ENCODE peak calls at places on chromosomes 6 and 20, in five cellular contexts. V is A549, E is sigmoid colon, F is ovary, W is tibial nerve. H is an unnamed sample.

GRCh38 chr20:63176448-63177133 is 39.3 kb downstream of the YTHDF1 start:
- DNase-seq in W (no peak), F (no peak), E (no peak), V (peak; percentile 78), H (no peak)

GRCh38 chr6:143696327-143697000 is 18.7 kb downstream of the PHACTR2 start:
- DNase-seq in E (no peak), F (no peak), W (no peak), V (no peak), H (no peak)

GRCh38 chr6:12570461-12571030 is 146.0 kb upstream of the PHACTR1 start:
- DNase-seq in F (no peak), V (no peak), W (no peak), E (no peak), H (no peak)

GRCh38 chr20:17394411-17394810 is 136.8 kb downstream of the BFSP1 start:
- DNase-seq in F (no peak), V (no peak), W (no peak), E (no peak), H (no peak)

GRCh38 chr20:63810730-63811490 is 20.2 kb downstream of the ZBTB46 start:
- DNase-seq in E (no peak), F (peak; percentile 65), V (no peak), W (no peak), H (no peak)

GRCh38 chr20:51434556-51435256 is 107.8 kb downstream of the NFATC2 start:
- DNase-seq in W (no peak), F (no peak), V (peak; percentile 60), E (no peak), H (no peak)

GRCh38 chr6:132369526-132369925 is 31.7 kb downstream of the MOXD1 start:
- DNase-seq in W (no peak), V (no peak), F (no peak), E (no peak), H (no peak)

GRCh38 chr20:2984956-2985661 is 58.3 kb upstream of the GNRH2 start:
- DNase-seq in W (no peak), F (no peak), E (no peak), V (no peak), H (no peak)

GRCh38 chr20:25543068-25543467 is 42.3 kb downstream of the NINL start:
- DNase-seq in F (no peak), V (no peak), E (no peak), W (no peak), H (no peak)

GRCh38 chr20:53652090-53652858 is 58.6 kb upstream of the ZNF217 start:
- DNase-seq in E (no peak), V (peak; percentile 38), W (no peak), F (no peak), H (no peak)

GRCh38 chr20:35708502-35708901 is 9.3 kb downstream of the ROMO1 start:
- DNase-seq in V (no peak), W (no peak), F (no peak), E (no peak), H (no peak)

GRCh38 chr20:46027245-46027853 is 1.7 kb upstream of the SLC12A5 start:
- DNase-seq in E (no peak), W (peak; percentile 66), F (no peak), V (peak; percentile 42), H (no peak)

GRCh38 chr6:160293844-160294243 is 35.2 kb upstream of the SLC22A2 start:
- DNase-seq in F (no peak), E (no peak), V (no peak), W (peak; percentile 8), H (peak; percentile 50)

GRCh38 chr6:73477407-73477806 is 15.9 kb downstream of the MTO1 start:
- DNase-seq in F (no peak), E (no peak), W (no peak), V (no peak), H (no peak)

GRCh38 chr6:17397764-17398194 is 4.4 kb downstream of the CAP2 start:
- DNase-seq in V (peak; percentile 34), E (no peak), F (no peak), W (no peak), H (no peak)

GRCh38 chr6:125248136-125248535 is 53.6 kb downstream of the HDDC2 start:
- DNase-seq in V (no peak), F (no peak), W (no peak), E (no peak), H (no peak)

GRCh38 chr20:46709459-46710148 is at the start of gene SLC2A10:
- DNase-seq in V (no peak), F (peak; percentile 74), W (peak; percentile 51), E (peak; percentile 85), H (peak; percentile 73)

GRCh38 chr6:37903671-37904355 is 84.3 kb downstream of the ZFAND3 start:
- DNase-seq in W (no peak), V (no peak), F (no peak), E (no peak), H (no peak)

GRCh38 chr6:137006056-137006455 is 38.7 kb downstream of the IL20RA start:
- DNase-seq in F (no peak), E (no peak), W (no peak), V (no peak), H (no peak)

GRCh38 chr6:157020398-157021266 is 243.5 kb downstream of the ARID1B start:
- DNase-seq in W (peak; percentile 52), E (no peak), V (peak; percentile 57), F (no peak), H (no peak)

DNA sequence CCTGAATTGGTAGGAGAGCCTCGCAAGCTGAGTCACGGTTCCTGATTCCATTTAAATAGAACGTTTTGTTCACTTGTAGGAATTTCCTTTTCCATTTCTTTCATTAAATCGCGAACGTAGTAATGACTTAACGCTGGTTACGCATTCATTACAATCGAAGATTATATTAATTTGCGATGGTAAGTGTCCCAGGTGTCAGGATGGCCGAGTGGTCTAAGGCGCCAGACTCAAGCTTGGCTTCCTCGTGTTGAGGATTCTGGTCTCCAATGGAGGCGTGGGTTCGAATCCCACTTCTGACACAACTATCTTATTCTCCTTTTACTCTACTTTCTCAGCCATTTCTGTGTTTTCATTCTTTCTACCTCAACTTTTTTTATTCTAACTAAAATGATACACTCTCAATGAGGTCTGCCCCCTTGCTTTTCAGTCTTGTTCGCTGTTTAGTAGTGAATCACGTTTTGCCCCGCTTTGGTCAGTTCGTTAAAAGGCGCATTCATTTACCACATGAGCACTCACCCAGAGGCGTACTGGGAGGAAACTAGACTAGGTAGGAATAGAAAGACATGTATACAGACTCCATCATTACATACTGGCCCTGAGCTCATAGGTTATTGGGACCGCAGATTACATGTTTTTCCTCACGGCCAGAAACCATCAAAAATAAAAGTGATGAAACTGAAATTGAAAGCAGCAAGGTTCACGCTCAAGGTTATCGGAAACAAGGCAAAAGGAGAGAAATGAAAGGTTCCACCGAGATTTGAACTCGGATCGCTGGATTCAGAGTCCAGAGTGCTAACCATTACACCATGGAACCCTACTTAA is 17.3 kb upstream of the TRIM27 start:
- DNase-seq in V (peak; percentile 89), W (peak; percentile 91), F (peak; percentile 79), E (peak; percentile 90), H (peak; percentile 57)
- TF ChIP-seq EP300 in V (no peak), W (peak; percentile 47), F (no peak), E (no peak), H (no peak)

DNA sequence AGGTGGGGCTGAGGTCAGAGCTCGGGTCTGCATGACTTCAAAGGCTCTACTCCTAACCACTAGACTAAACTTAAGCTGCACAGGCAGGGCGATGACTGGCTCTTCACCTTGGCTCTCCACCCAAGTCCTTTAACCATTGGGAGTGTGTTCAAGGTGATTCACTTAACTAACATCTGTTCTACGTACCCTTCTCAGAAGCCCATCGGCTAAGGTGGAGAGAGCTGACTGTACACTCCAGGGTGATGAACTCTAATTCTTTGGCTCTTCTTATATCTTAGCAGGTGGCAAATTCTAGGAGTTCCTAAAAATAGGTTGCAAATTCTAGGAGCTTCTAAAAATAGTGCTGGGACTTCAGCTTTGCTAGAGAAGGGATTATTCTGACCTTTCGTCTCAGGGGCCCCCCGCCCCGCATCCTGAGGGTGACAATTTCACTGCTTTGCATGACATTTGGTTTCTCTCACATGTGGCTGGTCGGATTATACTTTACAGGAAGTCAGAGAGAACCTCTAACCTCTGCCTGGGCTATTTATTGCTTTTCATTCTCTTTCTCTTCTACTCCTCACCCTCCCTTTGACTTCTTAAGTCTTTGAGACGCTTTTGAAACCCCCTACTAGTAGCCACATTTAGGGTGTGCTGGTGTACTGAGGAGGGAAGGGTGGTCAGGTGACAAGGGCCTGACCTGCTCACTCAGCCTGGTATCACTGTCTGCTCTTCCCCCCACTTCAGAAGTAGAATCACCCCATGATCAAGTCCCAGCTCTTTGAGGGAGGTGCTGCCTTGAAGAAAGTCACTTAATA is 55.5 kb downstream of the PRDM1 start:
- DNase-seq in V (no peak), W (no peak), E (no peak), F (no peak), H (no peak)
- H3K27ac ChIP-seq in V (no peak overlapping the region), W (no peak overlapping the region), E (no peak overlapping the region), F (no peak overlapping the region), H (peak overlapping the region; percentile 40)

GRCh38 chr20:401682-402495 is 6.2 kb upstream of the RBCK1 start:
- DNase-seq in E (no peak), F (no peak), V (peak; percentile 100), W (no peak), H (no peak)
- TF ChIP-seq EP300 in E (no peak), F (no peak), V (peak; percentile 97), W (no peak), H (no peak)

DNA sequence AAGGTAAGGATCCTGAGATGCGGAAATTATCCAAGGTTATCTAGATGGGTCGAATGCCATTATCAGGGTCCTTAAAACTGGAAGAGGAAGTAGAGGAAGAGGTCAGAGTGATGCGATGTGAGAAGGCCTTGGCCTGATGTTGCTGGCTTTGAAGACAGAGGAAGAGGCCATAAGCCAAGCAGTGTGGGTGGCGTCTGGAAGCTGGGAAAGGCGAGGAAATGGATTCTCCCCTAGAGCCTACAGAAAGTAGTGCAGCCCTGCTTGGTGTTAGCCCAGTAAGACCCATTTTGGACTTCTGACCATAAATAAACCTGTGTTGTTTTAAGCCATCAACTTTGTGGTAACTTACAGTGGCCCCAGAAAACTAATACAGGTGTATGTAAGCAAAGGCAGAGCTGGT is 2.0 kb downstream of the SRXN1 start:
- DNase-seq in F (no peak), E (no peak), W (no peak), V (peak; percentile 68), H (no peak)
- H3K27ac ChIP-seq in F (no peak overlapping the region), E (no peak overlapping the region), W (no peak overlapping the region), V (peak overlapping the region; percentile 98), H (no peak overlapping the region)

GRCh38 chr20:48492188-48493070 is 335.4 kb downstream of the PREX1 start:
- DNase-seq in F (no peak), W (no peak), E (no peak), V (no peak), H (peak; percentile 11)
- TF ChIP-seq EP300 in F (no peak), W (no peak), E (no peak), V (no peak), H (no peak)

DNA sequence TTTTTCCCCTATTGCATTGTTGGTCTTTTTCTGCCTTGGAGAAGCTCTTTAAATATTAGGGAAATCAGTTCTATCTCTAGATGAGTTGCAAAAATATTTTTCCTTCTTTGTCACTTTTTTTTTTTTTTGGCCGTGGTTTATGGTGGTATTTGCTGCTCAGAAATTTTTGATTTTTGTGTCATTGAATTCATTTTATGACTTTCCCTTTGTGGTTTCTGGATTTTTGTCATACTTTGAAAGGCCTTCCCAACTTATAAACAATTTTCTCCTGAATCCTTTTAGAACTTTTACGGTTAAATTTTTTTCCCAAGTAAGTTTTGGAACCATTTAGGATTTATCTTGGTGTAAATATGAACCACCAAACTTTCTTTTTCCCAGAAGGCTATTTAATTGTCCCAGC is 145.6 kb downstream of the GJA10 start:
- DNase-seq in V (no peak), W (no peak), F (no peak), E (no peak), H (no peak)
- H3K27ac ChIP-seq in V (no peak overlapping the region), W (no peak overlapping the region), F (no peak overlapping the region), E (no peak overlapping the region), H (no peak overlapping the region)

GRCh38 chr6:5723905-5724691 is 282.6 kb downstream of the NRN1 start:
- DNase-seq in E (no peak), V (no peak), F (no peak), W (no peak), H (no peak)
- TF ChIP-seq EP300 in E (no peak), V (no peak), F (no peak), W (peak; percentile 14), H (no peak)

H was measured in stomach.